ENCODE peak calls at places on chromosomes 6 and 20, in nine cellular contexts. G is heart left ventricle, O is pancreas, N is small intestine, E is lung, H is IMR-90, A is esophagus squamous epithelium, S is adrenal gland, K is substantia nigra. M is an unnamed sample.
A peak's percentile ranks its signal among the peaks of the same experiment; 100 is the strongest.

GRCh38 chr6:135922170-135922569 is 70.7 kb downstream of the PDE7B start:
- DNase-seq in G (peak; percentile 39), O (no peak), N (no peak), E (no peak), H (peak; percentile 98), A (no peak), S (peak; percentile 45), K (no peak), M (no peak)

GRCh38 chr20:33689973-33690372 is 3.8 kb upstream of the E2F1 start:
- DNase-seq in G (no peak), O (no peak), N (no peak), E (no peak), H (peak; percentile 66), A (no peak), S (peak; percentile 49), K (no peak), M (no peak)

GRCh38 chr6:45678063-45678620 is 300.4 kb upstream of the SUPT3H start:
- DNase-seq in G (no peak), O (no peak), N (no peak), E (no peak), H (no peak), A (no peak), S (no peak), K (no peak), M (no peak)

GRCh38 chr6:143959865-143960264 is 48.2 kb downstream of the PLAGL1 start:
- DNase-seq in G (no peak), O (no peak), N (no peak), E (no peak), H (peak; percentile 5), A (no peak), S (no peak), K (no peak), M (no peak)

GRCh38 chr20:17622851-17623508 is 53.1 kb downstream of the DSTN start:
- DNase-seq in G (peak; percentile 21), O (no peak), N (no peak), E (no peak), H (no peak), A (no peak), S (no peak), K (no peak), M (no peak)

GRCh38 chr20:58553841-58554240 is 38.6 kb upstream of the APCDD1L start:
- DNase-seq in G (peak; percentile 54), O (no peak), N (no peak), E (no peak), H (peak; percentile 70), A (no peak), S (no peak), K (no peak), M (peak; percentile 72)

GRCh38 chr20:58515240-58516212 is at the start of gene APCDD1L:
- DNase-seq in G (no peak), O (no peak), N (no peak), E (no peak), H (peak; percentile 69), A (no peak), S (peak; percentile 11), K (no peak), M (no peak)

GRCh38 chr6:38234934-38235678 is 404.6 kb downstream of the BTBD9 start:
- DNase-seq in G (no peak), O (no peak), N (no peak), E (no peak), H (no peak), A (no peak), S (no peak), K (no peak), M (no peak)

GRCh38 chr6:10655508-10656055 is 38.8 kb downstream of the C6orf52 start:
- DNase-seq in G (no peak), O (no peak), N (no peak), E (no peak), H (no peak), A (no peak), S (no peak), K (no peak), M (no peak)

GRCh38 chr6:28225056-28225834 is at the start of gene ZSCAN9:
- DNase-seq in G (peak; percentile 92), O (peak; percentile 81), N (peak; percentile 75), E (peak; percentile 89), H (peak; percentile 89), A (no peak), S (peak; percentile 92), K (peak; percentile 32), M (peak; percentile 93)

GRCh38 chr6:30915591-30915946 is 1.5 kb downstream of the VARS2 start:
- DNase-seq in G (no peak), O (no peak), N (peak; percentile 81), E (no peak), H (peak; percentile 71), A (no peak), S (peak; percentile 33), K (no peak), M (no peak)

GRCh38 chr20:48841196-48841860 is 13.5 kb upstream of the PREX1 start:
- DNase-seq in G (no peak), O (no peak), N (no peak), E (no peak), H (no peak), A (no peak), S (no peak), K (no peak), M (no peak)
- H3K27ac ChIP-seq in G (no peak overlapping the region), O (no peak overlapping the region), N (no peak overlapping the region), E (no peak overlapping the region), H (no peak overlapping the region), A (no peak overlapping the region), S (no peak overlapping the region), K (no peak overlapping the region), M (no peak overlapping the region)

GRCh38 chr6:148493374-148493773 is 150.7 kb downstream of the SASH1 start:
- DNase-seq in G (no peak), O (no peak), N (no peak), E (no peak), H (no peak), A (no peak), S (no peak), K (no peak), M (no peak)
- H3K27ac ChIP-seq in G (peak overlapping the region; percentile 64), O (no peak overlapping the region), N (no peak overlapping the region), E (no peak overlapping the region), H (no peak overlapping the region), A (no peak overlapping the region), S (no peak overlapping the region), K (peak overlapping the region; percentile 71), M (peak overlapping the region; percentile 58)

GRCh38 chr20:23161244-23161875 is 75.2 kb upstream of the CD93 start:
- DNase-seq in G (no peak), O (no peak), N (no peak), E (no peak), H (peak; percentile 52), A (no peak), S (no peak), K (no peak), M (no peak)
- H3K27ac ChIP-seq in G (peak overlapping the region; percentile 83), O (no peak overlapping the region), N (no peak overlapping the region), E (peak overlapping the region; percentile 71), H (no peak overlapping the region), A (peak overlapping the region; percentile 84), S (no peak overlapping the region), K (no peak overlapping the region), M (peak overlapping the region; percentile 30)

GRCh38 chr20:38145094-38146075 is 19.7 kb downstream of the TGM2 start:
- DNase-seq in G (peak; percentile 12), O (no peak), N (no peak), E (no peak), H (peak; percentile 87), A (no peak), S (peak; percentile 20), K (no peak), M (peak; percentile 33)

GRCh38 chr20:38147751-38148150 is 17.3 kb downstream of the TGM2 start:
- DNase-seq in G (peak; percentile 11), O (no peak), N (no peak), E (no peak), H (no peak), A (no peak), S (no peak), K (no peak), M (peak; percentile 16)

GRCh38 chr20:38146156-38146555 is 18.9 kb downstream of the TGM2 start:
- DNase-seq in G (no peak), O (no peak), N (no peak), E (no peak), H (no peak), A (no peak), S (no peak), K (no peak), M (no peak)

GRCh38 chr20:38147166-38147565 is 17.9 kb downstream of the TGM2 start:
- DNase-seq in G (peak; percentile 17), O (no peak), N (no peak), E (no peak), H (no peak), A (no peak), S (no peak), K (no peak), M (peak; percentile 3)

GRCh38 chr20:38146628-38147027 is 18.4 kb downstream of the TGM2 start:
- DNase-seq in G (peak; percentile 21), O (no peak), N (no peak), E (no peak), H (no peak), A (no peak), S (no peak), K (no peak), M (peak; percentile 63)
- H3K27ac ChIP-seq in G (peak overlapping the region; percentile 15), O (no peak overlapping the region), N (no peak overlapping the region), E (peak overlapping the region; percentile 20), H (no peak overlapping the region), A (no peak overlapping the region), S (no peak overlapping the region), K (no peak overlapping the region), M (no peak overlapping the region)

GRCh38 chr6:294656-295565 is 2.6 kb downstream of the DUSP22 start:
- DNase-seq in G (no peak), O (no peak), N (no peak), E (no peak), H (no peak), A (no peak), S (no peak), K (no peak), M (no peak)
- H3K27ac ChIP-seq in G (no peak overlapping the region), O (no peak overlapping the region), N (no peak overlapping the region), E (no peak overlapping the region), H (no peak overlapping the region), A (peak overlapping the region; percentile 97), S (no peak overlapping the region), K (no peak overlapping the region), M (no peak overlapping the region)

DNA sequence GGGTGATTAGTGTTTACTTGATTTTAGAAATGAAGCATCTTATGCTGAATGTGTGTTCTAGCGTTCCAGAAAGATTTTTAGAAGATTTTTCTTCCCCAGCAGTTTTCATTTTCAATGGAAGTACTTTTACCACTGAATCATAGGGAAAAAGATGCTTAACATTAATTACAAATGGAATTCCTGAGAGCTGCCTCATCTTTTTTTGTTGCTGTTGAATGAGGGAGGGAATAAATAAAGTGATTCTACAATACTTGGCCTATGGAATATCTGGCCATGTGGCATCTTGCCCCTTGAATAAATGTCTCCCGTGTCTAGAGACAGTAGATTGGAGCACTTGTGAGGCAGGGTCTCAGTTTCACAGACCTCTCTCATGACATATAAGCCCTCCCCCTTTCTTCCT is 44.1 kb upstream of the SLC22A1 start:
- DNase-seq in G (no peak), O (no peak), N (no peak), E (no peak), H (peak; percentile 71), A (no peak), S (no peak), K (no peak), M (no peak)
- H3K27ac ChIP-seq in G (no peak overlapping the region), O (no peak overlapping the region), N (no peak overlapping the region), E (no peak overlapping the region), H (peak overlapping the region; percentile 40), A (no peak overlapping the region), S (no peak overlapping the region), K (no peak overlapping the region), M (no peak overlapping the region)

M was measured in right cardiac atrium.